ENCODE peak calls at places on chromosomes 7 and 10, in eight cellular contexts. X is GM12878, L is A549, H is transverse colon, Y is SK-N-SH, O is stomach, P is sigmoid colon, B is HepG2. R is an unnamed sample.

GRCh38 chr7:116566666-116567065 is 41.8 kb downstream of the CAV1 start:
- DNase-seq in O (no peak), X (no peak), L (no peak), P (no peak), B (no peak), H (no peak), Y (no peak), R (no peak)

GRCh38 chr10:100043796-100044195 is 34.0 kb upstream of the DNMBP start:
- DNase-seq in P (peak; percentile 77), Y (no peak), B (no peak), L (no peak), H (no peak), X (no peak), O (no peak), R (no peak)

GRCh38 chr10:73744690-73744994 is 470 bp downstream of the SEC24C start:
- DNase-seq in L (peak; percentile 55), Y (peak; percentile 60), B (peak; percentile 53), X (no peak), P (peak; percentile 75), H (peak; percentile 71), O (peak; percentile 58), R (no peak)

GRCh38 chr10:133140417-133141143 is 19.4 kb upstream of the KNDC1 start:
- DNase-seq in H (no peak), P (peak; percentile 50), Y (no peak), L (no peak), B (no peak), O (no peak), X (no peak), R (no peak)

GRCh38 chr7:154388999-154389398 is 336.8 kb downstream of the DPP6 start:
- DNase-seq in H (no peak), Y (peak; percentile 29), O (no peak), B (no peak), X (no peak), L (no peak), P (no peak), R (no peak)

GRCh38 chr10:44398747-44399477 is 14.0 kb upstream of the CXCL12 start:
- DNase-seq in L (no peak), Y (no peak), O (no peak), X (no peak), B (no peak), H (no peak), P (no peak), R (no peak)

GRCh38 chr10:61935085-61935484 is 33.6 kb downstream of the ARID5B start:
- DNase-seq in B (no peak), P (no peak), O (no peak), H (no peak), Y (peak; percentile 22), X (no peak), L (no peak), R (no peak)

GRCh38 chr10:101035916-101036702 is 5.1 kb downstream of the SFXN3 start:
- DNase-seq in B (no peak), X (no peak), P (no peak), L (no peak), O (no peak), Y (no peak), H (no peak), R (no peak)

DNA sequence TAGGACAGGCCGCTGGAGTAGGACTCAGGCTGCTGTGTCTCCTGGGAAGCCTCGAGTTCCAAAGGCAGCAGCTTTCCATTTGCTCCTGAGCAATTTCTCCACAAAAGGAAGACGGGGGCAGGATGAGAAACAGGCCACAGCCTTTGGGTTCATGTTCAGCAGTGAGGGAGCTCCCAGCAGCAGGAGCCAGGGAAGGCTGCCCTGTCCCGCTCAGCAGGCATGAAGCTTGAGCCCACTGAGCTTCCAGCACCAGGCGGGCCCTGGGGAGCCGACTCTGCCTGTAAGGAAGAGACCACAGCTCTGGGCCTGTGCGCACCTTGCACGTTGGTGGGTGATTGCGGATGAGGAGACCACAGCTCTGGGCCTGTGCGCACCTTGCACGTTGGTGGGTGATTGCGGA is 527.2 kb downstream of the TCERG1L start:
- DNase-seq in H (no peak), X (no peak), O (no peak), Y (no peak), L (no peak), P (no peak), B (no peak), R (no peak)
- TF ChIP-seq EP300 in H (no peak), X (no peak), O (no peak), Y (no peak), L (no peak), P (no peak), B (no peak), R (no peak)

DNA sequence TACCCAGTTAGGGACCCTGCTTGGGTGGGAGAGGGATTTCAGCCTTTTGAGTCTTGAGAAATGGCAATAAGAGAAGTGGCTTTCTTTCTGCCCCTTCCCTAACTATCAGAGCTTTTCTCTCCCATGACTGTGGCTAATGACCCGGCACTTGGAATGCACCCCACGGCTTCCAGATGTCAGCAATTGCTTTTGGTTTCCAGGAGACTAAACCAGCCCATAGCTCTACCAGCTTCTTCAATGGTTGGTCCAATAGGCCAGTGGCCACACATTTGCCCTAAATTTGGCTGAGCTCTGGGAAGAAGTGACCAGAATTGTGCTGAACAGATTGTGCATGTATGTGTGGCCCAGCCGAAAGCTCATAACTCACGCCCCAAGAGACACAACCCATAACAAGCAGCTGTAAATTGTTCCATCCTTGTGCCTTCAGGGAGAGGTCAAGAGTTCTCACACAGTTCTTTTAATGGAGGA is 132.1 kb upstream of the HABP2 start:
- DNase-seq in O (no peak), H (no peak), Y (no peak), B (no peak), X (no peak), P (no peak), L (no peak), R (no peak)
- TF ChIP-seq EP300 in O (no peak), H (no peak), Y (no peak), B (no peak), X (no peak), P (no peak), L (no peak), R (no peak)

DNA sequence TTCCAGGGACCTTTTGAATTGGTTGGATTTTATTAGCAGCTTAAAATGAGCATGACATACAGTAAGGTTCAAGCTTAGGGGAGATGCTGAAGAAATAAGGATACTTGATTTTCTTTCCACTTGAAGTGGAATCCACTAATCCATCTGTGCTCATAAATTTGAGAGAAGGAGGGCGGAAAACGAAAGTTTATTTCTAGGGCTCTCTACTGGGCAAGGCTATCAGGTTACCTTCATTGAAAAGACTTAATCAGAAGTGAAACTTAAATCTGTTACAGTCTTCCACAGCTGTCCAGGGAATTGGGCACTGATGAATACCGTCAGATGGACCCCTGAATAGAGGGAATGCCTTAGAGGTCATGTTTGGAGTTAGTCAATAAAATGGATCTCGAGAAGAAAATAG is 21.8 kb downstream of the AUTS2 start:
- DNase-seq in Y (no peak), X (no peak), B (no peak), P (no peak), L (no peak), H (no peak), O (no peak), R (no peak)
- TF ChIP-seq EP300 in Y (no peak), X (no peak), B (no peak), P (no peak), L (no peak), H (no peak), O (no peak), R (no peak)

GRCh38 chr7:139703468-139704307 is 74.1 kb downstream of the HIPK2 start:
- DNase-seq in B (no peak), O (no peak), L (no peak), Y (no peak), X (no peak), P (no peak), H (peak; percentile 7), R (no peak)
- TF ChIP-seq EP300 in B (no peak), O (no peak), L (no peak), Y (no peak), X (no peak), P (no peak), H (no peak), R (no peak)

GRCh38 chr10:98170249-98171117 is 36.0 kb downstream of the R3HCC1L start:
- DNase-seq in H (peak; percentile 38), P (no peak), O (peak; percentile 44), Y (peak; percentile 43), L (peak; percentile 61), B (peak; percentile 54), X (peak; percentile 19), R (no peak)
- TF ChIP-seq EP300 in H (no peak), P (no peak), O (no peak), Y (no peak), L (no peak), B (no peak), X (no peak), R (no peak)

GRCh38 chr10:124621637-124622036 is 122.5 kb downstream of the FAM53B start:
- DNase-seq in P (no peak), B (no peak), O (no peak), Y (no peak), H (no peak), L (no peak), X (no peak), R (no peak)

GRCh38 chr10:124616836-124617130 is 127.4 kb downstream of the FAM53B start:
- DNase-seq in B (no peak), X (no peak), H (no peak), L (no peak), P (no peak), O (no peak), Y (no peak), R (no peak)

GRCh38 chr10:124618674-124619073 is 125.5 kb downstream of the FAM53B start:
- DNase-seq in P (no peak), H (no peak), O (no peak), B (no peak), L (no peak), Y (no peak), X (no peak), R (no peak)

GRCh38 chr10:124619802-124620490 is 124.2 kb downstream of the FAM53B start:
- DNase-seq in H (no peak), O (no peak), X (peak; percentile 16), Y (no peak), L (no peak), P (no peak), B (no peak), R (no peak)

GRCh38 chr10:124619195-124619594 is 125.0 kb downstream of the FAM53B start:
- DNase-seq in B (no peak), H (no peak), P (no peak), X (no peak), Y (no peak), L (no peak), O (peak; percentile 76), R (no peak)
- TF ChIP-seq EP300 in B (no peak), H (no peak), P (no peak), X (no peak), Y (no peak), L (no peak), O (no peak), R (no peak)

DNA sequence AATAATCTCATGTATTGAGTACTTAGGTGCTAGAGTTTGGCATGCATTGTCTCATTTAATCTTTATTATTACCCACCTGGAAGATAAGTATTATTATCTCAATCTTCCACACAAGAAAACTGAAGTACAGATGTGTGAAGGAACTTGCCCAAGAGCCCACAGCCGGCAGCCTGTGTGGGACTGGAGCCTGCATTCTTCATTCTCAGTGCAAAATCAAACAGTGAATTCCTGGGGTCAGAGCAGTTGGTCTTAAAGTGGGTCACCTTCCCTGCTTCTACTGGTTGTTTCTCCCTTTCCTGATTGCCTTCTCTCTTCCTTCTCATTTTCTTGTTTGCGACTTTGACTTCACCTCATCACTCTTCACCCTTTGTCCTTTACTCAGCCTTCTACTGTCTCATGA is 144.7 kb upstream of the LYZL1 start:
- DNase-seq in H (no peak), O (no peak), X (no peak), B (no peak), P (no peak), Y (no peak), L (no peak), R (no peak)
- TF ChIP-seq EP300 in H (no peak), O (no peak), X (no peak), B (no peak), P (no peak), Y (no peak), L (no peak), R (no peak)

GRCh38 chr7:93941956-93942355 is 20.4 kb downstream of the GNG11 start:
- DNase-seq in X (no peak), P (no peak), B (no peak), H (no peak), Y (no peak), O (no peak), L (no peak), R (no peak)
- TF ChIP-seq EP300 in X (no peak), P (no peak), B (no peak), H (no peak), Y (no peak), O (no peak), L (no peak), R (no peak)